ENCODE peak calls at places on chromosome 19, in ten cellular contexts. Q is GM04504; W is activated CD4-positive, alpha-beta T cell treated with anti-CD3 and anti-CD28 coated beads for 36 hours; X is osteoblast; N is NCI-H510A treated with DMSO at 0.1 percent for 48 hours; Z is T-helper 1 cell; I is HCT116; H is IMR-90; G is thoracic aorta; O is AG04449. R is an unnamed sample.
A peak's percentile ranks its signal among the peaks of the same experiment; 100 is the strongest.

GRCh38 chr19:12140545-12141404 is 625 bp upstream of the ZNF20 start:
- DNase-seq in Q (peak; percentile 68), W (peak; percentile 93), X (peak; percentile 91), N (peak; percentile 76), Z (peak; percentile 79), I (peak; percentile 52), H (peak; percentile 80), G (peak; percentile 31), O (peak; percentile 23), R (peak; percentile 86)

GRCh38 chr19:1882089-1882785 is 3.1 kb downstream of the ABHD17A start:
- DNase-seq in Q (no peak), W (peak; percentile 82), X (peak; percentile 72), N (no peak), Z (peak; percentile 89), I (no peak), H (no peak), G (no peak), O (no peak), R (peak; percentile 35)

GRCh38 chr19:53659292-53659691 is 27.5 kb downstream of the DPRX start:
- DNase-seq in Q (no peak), W (peak; percentile 14), X (no peak), N (no peak), Z (no peak), I (no peak), H (no peak), G (no peak), O (no peak), R (no peak)

GRCh38 chr19:10634430-10634829 is 9.1 kb downstream of the SLC44A2 start:
- DNase-seq in Q (no peak), W (no peak), X (peak; percentile 58), N (no peak), Z (no peak), I (no peak), H (no peak), G (no peak), O (no peak), R (no peak)

GRCh38 chr19:18333680-18334079 is 6.7 kb upstream of the PGPEP1 start:
- DNase-seq in Q (no peak), W (no peak), X (no peak), N (no peak), Z (no peak), I (no peak), H (no peak), G (no peak), O (no peak), R (no peak)

GRCh38 chr19:13282486-13283065 is 132.4 kb downstream of the IER2 start:
- DNase-seq in Q (no peak), W (no peak), X (no peak), N (no peak), Z (no peak), I (no peak), H (no peak), G (no peak), O (no peak), R (no peak)

GRCh38 chr19:55014714-55015113 is 23.4 kb downstream of the GP6 start:
- DNase-seq in Q (no peak), W (peak; percentile 40), X (no peak), N (no peak), Z (peak; percentile 55), I (no peak), H (no peak), G (no peak), O (no peak), R (no peak)

GRCh38 chr19:42424345-42424707 is 2.9 kb downstream of the LIPE start:
- DNase-seq in Q (no peak), W (no peak), X (no peak), N (no peak), Z (no peak), I (no peak), H (no peak), G (no peak), O (no peak), R (no peak)

GRCh38 chr19:47155141-47155540 is 24.5 kb downstream of the SAE1 start:
- DNase-seq in Q (no peak), W (no peak), X (no peak), N (no peak), Z (no peak), I (no peak), H (no peak), G (no peak), O (no peak), R (no peak)

GRCh38 chr19:33508941-33509614 is 12.5 kb downstream of the PEPD start:
- DNase-seq in Q (no peak), W (no peak), X (peak; percentile 88), N (no peak), Z (no peak), I (no peak), H (no peak), G (no peak), O (no peak), R (no peak)

GRCh38 chr19:5916201-5916708 is 2.2 kb downstream of the CAPS start:
- DNase-seq in Q (no peak), W (no peak), X (peak; percentile 32), N (no peak), Z (no peak), I (no peak), H (no peak), G (no peak), O (no peak), R (no peak)

GRCh38 chr19:1655992-1656608 is 3.7 kb upstream of the TCF3 start:
- DNase-seq in Q (no peak), W (no peak), X (no peak), N (no peak), Z (no peak), I (no peak), H (no peak), G (no peak), O (no peak), R (no peak)

GRCh38 chr19:15628236-15629002 is 12.3 kb upstream of the CYP4F3 start:
- DNase-seq in Q (no peak), W (no peak), X (no peak), N (no peak), Z (no peak), I (no peak), H (no peak), G (no peak), O (no peak), R (no peak)

GRCh38 chr19:11345122-11345752 is 831 bp downstream of the TMEM205 start:
- DNase-seq in Q (no peak), W (no peak), X (peak; percentile 21), N (no peak), Z (no peak), I (no peak), H (no peak), G (no peak), O (no peak), R (no peak)

GRCh38 chr19:912181-913079 is 589 bp downstream of the R3HDM4 start:
- DNase-seq in Q (no peak), W (peak; percentile 50), X (peak; percentile 93), N (no peak), Z (no peak), I (no peak), H (no peak), G (no peak), O (no peak), R (no peak)

GRCh38 chr19:3785464-3785937 is 680 bp downstream of the MATK start:
- DNase-seq in Q (no peak), W (peak; percentile 44), X (no peak), N (no peak), Z (no peak), I (no peak), H (no peak), G (no peak), O (no peak), R (no peak)

GRCh38 chr19:39247701-39248664 is 673 bp downstream of the IFNL4 start:
- DNase-seq in Q (no peak), W (peak; percentile 25), X (peak; percentile 68), N (no peak), Z (no peak), I (no peak), H (no peak), G (no peak), O (no peak), R (no peak)

GRCh38 chr19:46221981-46222610 is 7.4 kb upstream of the IGFL1 start:
- DNase-seq in Q (peak; percentile 25), W (no peak), X (peak; percentile 96), N (no peak), Z (no peak), I (no peak), H (peak; percentile 34), G (peak; percentile 30), O (no peak), R (no peak)

GRCh38 chr19:15977690-15978089 is 28.9 kb downstream of the OR10H4 start:
- DNase-seq in Q (no peak), W (no peak), X (no peak), N (no peak), Z (no peak), I (no peak), H (no peak), G (no peak), O (no peak), R (no peak)

GRCh38 chr19:41373993-41374392 is 2.3 kb upstream of the TMEM91 start:
- DNase-seq in Q (peak; percentile 82), W (no peak), X (peak; percentile 85), N (peak; percentile 40), Z (no peak), I (no peak), H (peak; percentile 92), G (peak; percentile 55), O (peak; percentile 59), R (no peak)

GRCh38 chr19:47881757-47882156 is 4.4 kb downstream of the SULT2A1 start:
- DNase-seq in Q (no peak), W (no peak), X (no peak), N (no peak), Z (no peak), I (no peak), H (no peak), G (no peak), O (no peak), R (no peak)

GRCh38 chr19:13841339-13842293 is 35.3 kb upstream of the NANOS3 start:
- DNase-seq in Q (no peak), W (peak; percentile 61), X (peak; percentile 93), N (no peak), Z (peak; percentile 45), I (no peak), H (no peak), G (no peak), O (no peak), R (peak; percentile 37)

GRCh38 chr19:2048104-2048958 is 2.7 kb downstream of the MKNK2 start:
- DNase-seq in Q (no peak), W (no peak), X (peak; percentile 80), N (no peak), Z (no peak), I (no peak), H (no peak), G (no peak), O (no peak), R (no peak)

GRCh38 chr19:45443462-45444317 is 20.0 kb upstream of the ERCC1 start:
- DNase-seq in Q (peak; percentile 88), W (peak; percentile 79), X (peak; percentile 99), N (peak; percentile 68), Z (no peak), I (peak; percentile 83), H (peak; percentile 82), G (peak; percentile 95), O (no peak), R (peak; percentile 86)